ENCODE peak calls at places on chromosome X, in four cellular contexts. L, Z, T and P are unnamed samples. For H3K27me3, the result is how much of the 10 kb centered on the place peaks cover.

GRCh38 chrX:149962859-149963757 is 24.8 kb upstream of the EOLA2 start:
- DNase-seq in Z (peak), L (peak), T (peak), P (peak)

GRCh38 chrX:144801786-144802185 is 445.5 kb upstream of the SPANXN1 start:
- DNase-seq in T (no peak), L (no peak), Z (no peak), P (no peak)

GRCh38 chrX:56764153-56764974 is 35.3 kb downstream of the NBDY start:
- DNase-seq in T (peak), L (peak), Z (peak), P (no peak)

GRCh38 chrX:63186137-63186536 is 165.0 kb downstream of the SPIN4 start:
- DNase-seq in L (no peak), T (no peak), Z (no peak), P (no peak)

GRCh38 chrX:132648870-132649269 is 160.0 kb upstream of the MBNL3 start:
- DNase-seq in T (no peak), L (no peak), Z (no peak), P (no peak)

GRCh38 chrX:115190636-115191489 is 1.7 kb downstream of the RBMXL3 start:
- DNase-seq in Z (no peak), L (no peak), T (no peak), P (no peak)

GRCh38 chrX:65688403-65688881 is 21.0 kb downstream of the MSN start:
- DNase-seq in T (no peak), L (no peak), Z (no peak), P (no peak)

GRCh38 chrX:110180928-110181310 is 137.0 kb downstream of the AMMECR1 start:
- DNase-seq in Z (no peak), L (no peak), T (no peak), P (peak)

GRCh38 chrX:124791492-124792095 is 445.2 kb downstream of the SH2D1A start:
- DNase-seq in T (no peak), Z (no peak), L (no peak), P (no peak)

GRCh38 chrX:40176256-40176978 is 78.7 kb upstream of the BCOR start:
- DNase-seq in T (peak), L (peak), Z (peak), P (no peak)

GRCh38 chrX:25014366-25014838 is 1.4 kb downstream of the ARX start:
- DNase-seq in Z (no peak), L (no peak), T (no peak), P (no peak)

GRCh38 chrX:25017667-25018247 is 2.0 kb upstream of the ARX start:
- DNase-seq in T (no peak), Z (no peak), L (no peak), P (no peak)

GRCh38 chrX:25015486-25016360 is at the start of gene ARX:
- DNase-seq in L (no peak), T (peak), Z (peak), P (no peak)

GRCh38 chrX:25016938-25017598 is 1.3 kb upstream of the ARX start:
- DNase-seq in Z (no peak), L (no peak), T (no peak), P (no peak)

DNA sequence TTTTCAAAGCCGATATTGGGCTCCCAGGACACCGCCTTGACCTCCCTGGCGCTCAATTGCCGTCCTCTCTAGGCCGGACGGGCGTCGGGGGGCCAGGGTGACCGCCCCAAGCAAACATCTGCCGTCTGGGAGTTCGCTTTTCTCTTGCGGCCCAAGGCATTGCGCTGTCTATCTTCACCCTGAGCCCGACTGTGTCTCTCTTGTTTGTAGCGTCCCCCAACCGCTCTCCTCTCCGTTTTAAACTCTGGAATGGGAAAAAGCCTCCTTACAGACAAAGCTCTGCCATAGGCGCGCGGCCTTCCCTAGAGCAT is 551 bp upstream of the ARX start:
- DNase-seq in Z (no peak), T (no peak), L (no peak), P (no peak)
- H3K27me3 ChIP-seq in Z (half or more), T (half or more), L (under half), P (under half)

GRCh38 chrX:69018416-69019072 is 146.7 kb downstream of the PJA1 start:
- DNase-seq in L (peak), Z (no peak), T (no peak), P (no peak)

GRCh38 chrX:69019073-69019890 is 146.0 kb downstream of the PJA1 start:
- DNase-seq in Z (no peak), L (peak), T (no peak), P (no peak)

GRCh38 chrX:69021095-69021494 is 144.2 kb downstream of the PJA1 start:
- DNase-seq in Z (no peak), T (no peak), L (peak), P (no peak)

GRCh38 chrX:69021561-69021960 is 143.7 kb downstream of the PJA1 start:
- DNase-seq in L (peak), T (no peak), Z (no peak), P (no peak)

DNA sequence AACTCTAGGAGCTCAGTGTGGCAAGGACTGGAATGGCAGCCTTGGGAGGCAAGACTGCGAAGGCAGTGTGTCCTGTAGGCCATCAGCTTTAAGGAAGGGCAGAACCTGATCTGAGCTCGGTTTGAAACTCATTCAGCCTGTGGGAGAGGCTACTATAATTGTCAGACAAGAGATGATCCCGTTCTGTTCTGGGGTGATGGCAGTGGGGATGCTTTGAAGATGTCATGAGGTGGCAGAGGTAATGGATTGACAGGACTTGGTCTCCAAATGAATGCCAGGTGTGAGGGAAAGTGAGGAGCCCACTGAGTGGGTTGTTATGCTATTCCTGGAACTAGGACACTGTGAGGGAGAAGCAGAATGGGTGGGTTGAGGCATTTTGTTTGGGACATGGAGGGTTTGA is 144.9 kb downstream of the PJA1 start:
- DNase-seq in L (no peak), T (no peak), Z (no peak), P (no peak)
- H3K27me3 ChIP-seq in L (under half), T (under half), Z (under half), P (under half)

GRCh38 chrX:135345328-135345645 is 36.0 kb downstream of the ETDC start:
- DNase-seq in Z (peak), L (no peak), T (peak), P (peak)
- H3K27me3 ChIP-seq in Z (under half), L (under half), T (under half), P (under half)

GRCh38 chrX:137548261-137548660 is 17.7 kb upstream of the ZIC3 start:
- DNase-seq in Z (no peak), T (no peak), L (no peak), P (no peak)

GRCh38 chrX:137549073-137549472 is 16.9 kb upstream of the ZIC3 start:
- DNase-seq in Z (no peak), T (no peak), L (no peak), P (no peak)

GRCh38 chrX:137547291-137547690 is 18.6 kb upstream of the ZIC3 start:
- DNase-seq in Z (no peak), T (no peak), L (no peak), P (no peak)

GRCh38 chrX:137549846-137550534 is 15.9 kb upstream of the ZIC3 start:
- DNase-seq in T (no peak), L (no peak), Z (no peak), P (no peak)

GRCh38 chrX:137550561-137551305 is 15.2 kb upstream of the ZIC3 start:
- DNase-seq in Z (no peak), L (no peak), T (no peak), P (no peak)
- H3K27me3 ChIP-seq in Z (under half), L (under half), T (under half), P (under half)

DNA sequence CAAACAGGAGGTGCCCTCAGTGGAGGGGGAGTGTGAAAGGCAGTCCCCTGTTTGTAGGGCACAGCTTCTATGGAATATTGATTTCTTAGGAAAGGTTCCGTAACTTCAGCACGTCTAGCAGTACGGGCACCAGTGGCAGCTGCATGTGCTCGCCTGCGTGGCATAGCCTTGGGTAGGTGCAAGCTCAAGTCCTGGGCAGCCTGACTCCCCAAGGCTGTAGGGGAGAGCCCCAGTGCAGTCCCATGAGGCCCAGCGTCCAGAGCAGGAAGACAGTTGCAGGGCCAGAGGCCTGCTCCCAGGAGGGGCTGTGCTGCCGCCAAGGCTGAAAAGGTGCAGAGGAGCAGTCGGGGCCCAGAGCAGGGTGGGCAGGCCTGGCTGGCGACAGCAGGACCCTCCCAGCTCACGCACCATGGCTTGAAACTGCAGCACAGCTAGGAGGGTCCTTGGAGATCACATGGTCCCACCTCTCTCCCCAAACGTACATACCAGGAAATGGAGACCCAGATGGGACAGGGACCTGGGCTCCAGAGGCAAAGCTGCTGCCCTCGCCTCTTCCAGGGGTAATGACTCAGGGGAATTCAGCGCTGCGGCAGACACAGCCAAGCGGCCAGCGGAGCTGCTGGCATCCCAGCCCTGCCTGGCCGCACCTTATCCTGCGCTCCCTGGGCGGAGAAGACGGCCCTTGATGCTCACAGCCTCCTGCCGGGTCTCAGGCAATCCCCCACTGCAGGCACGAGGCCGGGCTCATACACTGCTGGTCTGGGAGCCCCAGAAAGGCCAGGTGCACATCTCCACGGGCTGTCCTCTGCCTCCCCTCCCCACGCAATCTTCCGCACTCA is 6.0 kb upstream of the DUSP9 start:
- DNase-seq in L (no peak), Z (no peak), T (no peak), P (no peak)
- H3K27me3 ChIP-seq in L (under half), Z (under half), T (under half), P (under half)

GRCh38 chrX:104041003-104041402 is 1.2 kb downstream of the H2BW2 start:
- DNase-seq in Z (no peak), L (no peak), T (no peak), P (no peak)
- H3K27me3 ChIP-seq in Z (under half), L (under half), T (under half), P (under half)

DNA sequence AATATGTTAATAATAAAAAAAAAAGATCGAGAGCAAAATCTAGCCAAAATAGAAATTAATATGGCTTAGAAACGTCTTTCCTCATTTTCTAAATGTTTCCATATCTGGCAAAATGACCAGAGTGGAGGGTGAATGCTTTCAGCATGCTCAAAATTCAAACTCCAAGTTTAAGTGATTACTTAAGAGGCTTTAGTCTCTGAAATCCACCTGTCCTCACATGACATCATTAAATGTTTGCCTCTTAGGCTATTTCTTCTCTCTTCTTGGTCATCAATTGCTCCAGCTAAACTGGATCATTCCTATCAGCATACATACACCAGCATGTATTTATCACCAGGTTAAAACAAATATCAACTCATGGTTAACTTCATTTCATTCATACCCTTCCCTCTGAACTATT is 54.5 kb upstream of the ATXN3L start:
- DNase-seq in Z (no peak), L (no peak), T (no peak), P (no peak)
- H3K27me3 ChIP-seq in Z (under half), L (under half), T (under half), P (under half)